ENCODE peak calls at places on chromosomes 1 and 21, in seven cellular contexts. K is neuronal stem cell, T is H9, H is mesendoderm, W is IMR-90, J is mesenchymal stem cell, L is H1. U is an unnamed sample.

GRCh38 chr21:32233055-32233546 is 45.7 kb downstream of the MIS18A start:
- DNase-seq in J (no peak), W (peak; percentile 5), L (no peak), K (no peak), T (no peak), H (no peak), U (no peak)

GRCh38 chr1:170146861-170147260 is 1.1 kb downstream of the NTMT2 start:
- DNase-seq in J (no peak), W (no peak), T (no peak), L (no peak), K (no peak), H (no peak), U (no peak)

GRCh38 chr1:29639741-29640427 is 403.6 kb downstream of the PTPRU start:
- DNase-seq in L (no peak), K (no peak), H (peak; percentile 10), W (peak; percentile 67), T (peak; percentile 25), J (peak; percentile 2), U (no peak)

GRCh38 chr1:183632964-183633363 is 2.6 kb downstream of the ARPC5 start:
- DNase-seq in J (no peak), T (no peak), H (peak; percentile 51), W (no peak), K (no peak), L (no peak), U (no peak)

GRCh38 chr1:208031932-208032320 is 121.0 kb upstream of the CD34 start:
- DNase-seq in K (no peak), L (no peak), J (no peak), H (no peak), W (no peak), T (no peak), U (no peak)

GRCh38 chr1:160209656-160210046 is 4.5 kb downstream of the PEA15 start:
- DNase-seq in K (peak; percentile 36), J (no peak), W (no peak), H (peak; percentile 68), T (no peak), L (no peak), U (no peak)

GRCh38 chr1:210360852-210361477 is 32.3 kb downstream of the HHAT start:
- DNase-seq in H (peak; percentile 40), L (no peak), J (peak; percentile 60), T (no peak), K (peak; percentile 24), W (peak; percentile 74), U (peak; percentile 66)

GRCh38 chr21:17775431-17776126 is 43.6 kb downstream of the C21orf91 start:
- DNase-seq in K (no peak), W (no peak), J (no peak), T (no peak), L (no peak), H (no peak), U (no peak)

GRCh38 chr1:77412794-77413530 is 131.1 kb downstream of the AK5 start:
- DNase-seq in H (peak; percentile 33), J (no peak), K (peak; percentile 24), W (no peak), T (peak; percentile 33), L (no peak), U (no peak)

GRCh38 chr1:192475970-192476369 is 99.6 kb upstream of the RGS1 start:
- DNase-seq in T (no peak), H (no peak), J (no peak), W (no peak), K (no peak), L (no peak), U (no peak)

GRCh38 chr1:229254910-229255541 is 15.9 kb upstream of the RAB4A start:
- DNase-seq in T (peak; percentile 45), W (no peak), L (no peak), K (no peak), H (peak; percentile 70), J (no peak), U (peak; percentile 62)

GRCh38 chr21:19529031-19529430 is 1125.4 kb upstream of the TMPRSS15 start:
- DNase-seq in L (no peak), K (no peak), T (no peak), H (no peak), J (no peak), W (no peak), U (no peak)

GRCh38 chr1:105678334-105678733 is 1378.1 kb upstream of the PRMT6 start:
- DNase-seq in L (no peak), H (no peak), J (no peak), K (no peak), T (no peak), W (no peak), U (no peak)

GRCh38 chr1:203196371-203196770 is 9.9 kb upstream of the CHI3L1 start:
- DNase-seq in K (no peak), H (peak; percentile 32), J (no peak), W (peak; percentile 7), T (peak; percentile 49), L (no peak), U (no peak)

GRCh38 chr21:36624105-36624504 is 74.8 kb upstream of the SIM2 start:
- DNase-seq in H (no peak), T (no peak), K (no peak), W (no peak), L (no peak), J (no peak), U (no peak)

GRCh38 chr1:115129071-115129640 is 39.9 kb upstream of the TSPAN2 start:
- DNase-seq in J (no peak), L (no peak), T (no peak), K (no peak), H (no peak), W (no peak), U (no peak)

GRCh38 chr1:180849031-180849775 is 63.5 kb upstream of the KIAA1614 start:
- DNase-seq in W (no peak), L (no peak), J (no peak), K (no peak), T (no peak), H (no peak), U (peak; percentile 52)

GRCh38 chr1:179043266-179043665 is 17.6 kb downstream of the FAM20B start:
- DNase-seq in H (no peak), W (no peak), K (no peak), L (no peak), J (no peak), T (no peak), U (no peak)

GRCh38 chr1:197199923-197200467 is 53.5 kb upstream of the ASPM start:
- DNase-seq in H (peak; percentile 23), K (no peak), T (no peak), L (no peak), J (no peak), W (peak; percentile 31), U (no peak)
- H3K4me1 ChIP-seq in H (peaks cover 2% of the 10 kb centered on the region), K (no peaks in the 10 kb centered on the region), T (no peaks in the 10 kb centered on the region), L (peaks cover 3% of the 10 kb centered on the region), J (no peaks in the 10 kb centered on the region), W (no peaks in the 10 kb centered on the region), U (no peaks in the 10 kb centered on the region)

GRCh38 chr1:63975447-63975846 is 201.6 kb downstream of the ROR1 start:
- DNase-seq in K (no peak), J (no peak), L (no peak), T (no peak), W (no peak), H (no peak), U (no peak)
- H2AK5ac ChIP-seq in K (no peak overlapping the region), J (no peak overlapping the region), L (no peak overlapping the region), T (no peak overlapping the region), W (no peak overlapping the region), H (no peak overlapping the region), U (no peak overlapping the region)

DNA sequence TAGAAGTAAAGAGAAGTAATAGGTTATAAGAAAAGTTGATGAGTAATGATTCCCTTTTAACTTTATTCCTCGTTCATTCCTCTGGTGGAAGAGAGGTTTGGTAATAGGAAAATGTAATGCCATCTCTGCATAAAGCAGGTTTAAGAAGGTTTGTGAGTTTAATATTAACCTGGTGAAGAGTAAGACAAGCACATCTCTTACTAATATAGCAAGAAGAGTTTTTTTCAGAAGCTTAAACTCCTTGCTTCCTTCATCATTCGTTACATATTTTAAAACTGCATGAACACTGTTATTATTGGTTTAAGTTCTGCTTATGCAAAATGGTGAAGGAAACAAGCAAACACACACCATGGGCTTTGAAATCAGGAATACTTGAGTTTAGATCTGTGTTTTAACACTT is 9.2 kb upstream of the PLA2G4A start:
- DNase-seq in H (no peak), W (no peak), J (no peak), K (no peak), L (no peak), T (no peak), U (no peak)
- H3K4me1 ChIP-seq in H (no peaks in the 10 kb centered on the region), W (no peaks in the 10 kb centered on the region), J (no peaks in the 10 kb centered on the region), K (no peaks in the 10 kb centered on the region), L (no peaks in the 10 kb centered on the region), T (no peaks in the 10 kb centered on the region), U (no peaks in the 10 kb centered on the region)

DNA sequence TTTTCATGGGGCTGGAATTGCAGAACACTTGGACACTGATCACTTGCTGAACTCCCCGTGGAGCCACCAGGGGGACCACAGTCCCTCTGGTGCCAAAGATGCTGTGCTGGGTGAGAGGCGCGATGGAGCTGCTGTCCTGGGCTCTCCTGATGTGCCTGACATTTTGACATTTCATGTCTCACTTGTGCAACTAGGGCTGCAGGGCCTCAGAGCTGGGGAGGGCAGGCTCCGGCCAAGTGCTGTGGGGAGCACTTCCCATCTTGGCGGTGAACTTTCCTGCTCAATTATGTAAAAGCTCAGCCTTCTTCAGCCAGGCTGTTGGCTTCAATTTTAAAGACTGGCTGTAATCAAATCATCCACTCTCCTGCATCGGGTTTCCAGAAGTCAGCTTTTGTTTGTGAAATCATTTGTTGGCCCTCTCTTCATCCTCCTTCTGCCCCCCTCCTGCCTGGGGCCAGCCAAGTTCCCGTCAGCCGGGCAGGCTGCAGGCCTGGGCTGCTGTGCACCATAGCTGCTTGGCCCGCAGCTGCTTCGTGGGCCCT is 36.8 kb downstream of the KCNAB2 start:
- DNase-seq in W (no peak), K (no peak), T (no peak), H (peak; percentile 21), J (peak; percentile 3), L (no peak), U (no peak)
- H2AK5ac ChIP-seq in W (no peak overlapping the region), K (peak overlapping the region; percentile 88), T (no peak overlapping the region), H (no peak overlapping the region), J (no peak overlapping the region), L (no peak overlapping the region), U (no peak overlapping the region)

GRCh38 chr1:15156807-15157380 is 3.3 kb downstream of the TMEM51 start:
- DNase-seq in L (no peak), H (no peak), J (no peak), W (no peak), K (no peak), T (peak; percentile 63), U (no peak)

GRCh38 chr1:15154480-15155036 is 1.0 kb downstream of the TMEM51 start:
- DNase-seq in K (no peak), H (no peak), J (peak; percentile 74), T (peak; percentile 63), W (no peak), L (no peak), U (peak; percentile 28)

GRCh38 chr1:15157524-15158399 is 4.2 kb downstream of the TMEM51 start:
- DNase-seq in J (no peak), K (no peak), T (no peak), W (no peak), H (no peak), L (no peak), U (peak; percentile 87)

GRCh38 chr1:15155191-15155590 is 1.6 kb downstream of the TMEM51 start:
- DNase-seq in H (no peak), L (no peak), T (no peak), W (no peak), K (no peak), J (no peak), U (no peak)

GRCh38 chr1:15155760-15156743 is 2.5 kb downstream of the TMEM51 start:
- DNase-seq in W (no peak), H (no peak), T (no peak), K (no peak), L (no peak), J (peak; percentile 77), U (no peak)
- H3K4me1 ChIP-seq in W (peaks cover 39% of the 10 kb centered on the region), H (no peaks in the 10 kb centered on the region), T (no peaks in the 10 kb centered on the region), K (peaks cover 6% of the 10 kb centered on the region), L (peaks cover 15% of the 10 kb centered on the region), J (peaks cover 43% of the 10 kb centered on the region), U (peaks cover 27% of the 10 kb centered on the region)

GRCh38 chr1:79663916-79664315 is 657.4 kb upstream of the ADGRL4 start:
- DNase-seq in T (no peak), J (peak; percentile 6), K (peak; percentile 14), L (no peak), H (peak; percentile 87), W (no peak), U (no peak)
- H2AK5ac ChIP-seq in T (no peak overlapping the region), J (no peak overlapping the region), K (no peak overlapping the region), L (no peak overlapping the region), H (no peak overlapping the region), W (no peak overlapping the region), U (no peak overlapping the region)